ENCODE peak calls at places on chromosomes 3 and 15, in five cellular contexts. R is AG04450, S is neural progenitor cell, B is PC-9, Y is mammary epithelial cell. V is an unnamed sample.

GRCh38 chr3:22951910-22952309 is 251.2 kb upstream of the UBE2E2 start:
- DNase-seq in R (no peak), S (peak), B (no peak), Y (no peak), V (no peak)

GRCh38 chr3:156298938-156299337 is 178.6 kb downstream of the KCNAB1 start:
- DNase-seq in R (no peak), S (no peak), B (no peak), Y (no peak), V (no peak)

GRCh38 chr15:72155635-72156616 is 37.7 kb downstream of the SENP8 start:
- DNase-seq in R (peak), S (peak), B (peak), Y (peak), V (peak)

GRCh38 chr3:183098538-183099025 is 714 bp downstream of the MCCC1 start:
- DNase-seq in R (no peak), S (no peak), B (no peak), Y (peak), V (peak)

GRCh38 chr3:120773932-120774331 is 31.4 kb downstream of the GTF2E1 start:
- DNase-seq in R (no peak), S (no peak), B (no peak), Y (peak), V (no peak)

GRCh38 chr3:99962703-99963102 is 145.0 kb downstream of the CMSS1 start:
- DNase-seq in R (peak), S (no peak), B (no peak), Y (no peak), V (no peak)

GRCh38 chr3:71057526-71057894 is 526.0 kb downstream of the FOXP1 start:
- DNase-seq in R (no peak), S (no peak), B (peak), Y (peak), V (peak)

GRCh38 chr15:66071160-66071559 is 182.4 kb downstream of the MEGF11 start:
- DNase-seq in R (no peak), S (no peak), B (no peak), Y (no peak), V (no peak)

GRCh38 chr15:85889956-85890619 is 95.4 kb upstream of the KLHL25 start:
- DNase-seq in R (no peak), S (no peak), B (no peak), Y (no peak), V (no peak)

GRCh38 chr3:158771577-158771976 is 30.3 kb upstream of the MFSD1 start:
- DNase-seq in R (no peak), S (no peak), B (no peak), Y (no peak), V (peak)

GRCh38 chr3:116388867-116389385 is 56.4 kb downstream of the LSAMP start:
- DNase-seq in R (no peak), S (no peak), B (no peak), Y (no peak), V (no peak)

GRCh38 chr3:30299674-30300423 is 306.6 kb upstream of the TGFBR2 start:
- DNase-seq in R (peak), S (no peak), B (no peak), Y (peak), V (no peak)

GRCh38 chr15:83174891-83175290 is 32.7 kb downstream of the HDGFL3 start:
- DNase-seq in R (no peak), S (no peak), B (no peak), Y (no peak), V (no peak)

GRCh38 chr3:58683001-58683845 is 16.6 kb upstream of the FAM3D start:
- DNase-seq in R (no peak), S (no peak), B (no peak), Y (peak), V (peak)

GRCh38 chr15:90586948-90587347 is 57.2 kb downstream of the CRTC3 start:
- DNase-seq in R (no peak), S (no peak), B (no peak), Y (no peak), V (no peak)

GRCh38 chr15:63860161-63860954 is 26.6 kb upstream of the HERC1 start:
- DNase-seq in R (no peak), S (no peak), B (no peak), Y (no peak), V (no peak)

GRCh38 chr15:46039703-46040102 is 404.9 kb downstream of the SQOR start:
- DNase-seq in R (no peak), S (no peak), B (no peak), Y (no peak), V (no peak)

GRCh38 chr3:128050597-128050996 is 1.6 kb upstream of the SEC61A1 start:
- DNase-seq in R (no peak), S (no peak), B (no peak), Y (peak), V (no peak)

GRCh38 chr3:125443923-125444322 is 68.8 kb upstream of the ZNF148 start:
- DNase-seq in R (peak), S (no peak), B (no peak), Y (peak), V (no peak)

GRCh38 chr15:22831473-22831872 is 7.0 kb upstream of the NIPA2 start:
- DNase-seq in R (no peak), S (no peak), B (no peak), Y (no peak), V (no peak)

GRCh38 chr3:139267300-139268246 is 76.2 kb upstream of the MRPS22 start:
- DNase-seq in R (no peak), S (no peak), B (no peak), Y (no peak), V (no peak)

GRCh38 chr15:75775296-75776074 is 62.8 kb upstream of the CSPG4 start:
- DNase-seq in R (no peak), S (peak), B (no peak), Y (no peak), V (peak)

GRCh38 chr3:129486057-129487035 is 42.1 kb upstream of the RHO start:
- DNase-seq in R (peak), S (peak), B (no peak), Y (peak), V (no peak)

GRCh38 chr3:133112666-133113065 is 74.5 kb downstream of the TMEM108 start:
- DNase-seq in R (no peak), S (no peak), B (no peak), Y (no peak), V (no peak)

GRCh38 chr15:73908030-73908821 is 18.0 kb upstream of the LOXL1 start:
- DNase-seq in R (no peak), S (peak), B (peak), Y (peak), V (peak)

GRCh38 chr3:86865506-86865905 is 125.4 kb downstream of the VGLL3 start:
- DNase-seq in R (no peak), S (no peak), B (no peak), Y (no peak), V (no peak)

GRCh38 chr15:58189148-58189811 is 51.1 kb downstream of the AQP9 start:
- DNase-seq in R (no peak), S (no peak), B (no peak), Y (no peak), V (no peak)

GRCh38 chr3:122810706-122811105 is 15.8 kb downstream of the SLC49A4 start:
- DNase-seq in R (no peak), S (no peak), B (no peak), Y (no peak), V (no peak)

GRCh38 chr3:171563298-171563697 is 103.1 kb upstream of the TNIK start:
- DNase-seq in R (no peak), S (no peak), B (no peak), Y (no peak), V (peak)

GRCh38 chr3:196197524-196197923 is 13.7 kb downstream of the ZDHHC19 start:
- DNase-seq in R (no peak), S (no peak), B (no peak), Y (no peak), V (no peak)

GRCh38 chr3:196195664-196196255 is 15.4 kb downstream of the ZDHHC19 start:
- DNase-seq in R (no peak), S (no peak), B (no peak), Y (no peak), V (no peak)

GRCh38 chr3:196202516-196202970 is 8.7 kb downstream of the ZDHHC19 start:
- DNase-seq in R (no peak), S (no peak), B (no peak), Y (no peak), V (no peak)

GRCh38 chr3:196198081-196198675 is 13.0 kb downstream of the ZDHHC19 start:
- DNase-seq in R (no peak), S (no peak), B (no peak), Y (no peak), V (no peak)

GRCh38 chr3:196198771-196199753 is 12.1 kb downstream of the ZDHHC19 start:
- DNase-seq in R (no peak), S (no peak), B (no peak), Y (no peak), V (no peak)
- TF ChIP-seq CTCF in R (peak), S (peak), B (peak), Y (peak), V (no peak)

GRCh38 chr3:78668302-78668701 is 1099.5 kb downstream of the ROBO1 start:
- DNase-seq in R (no peak), S (no peak), B (no peak), Y (no peak), V (no peak)

GRCh38 chr3:78665776-78666457 is 1101.9 kb downstream of the ROBO1 start:
- DNase-seq in R (no peak), S (no peak), B (no peak), Y (no peak), V (no peak)

GRCh38 chr3:78666458-78666800 is 1101.4 kb downstream of the ROBO1 start:
- DNase-seq in R (no peak), S (no peak), B (no peak), Y (peak), V (no peak)

GRCh38 chr3:78670087-78670486 is 1097.7 kb downstream of the ROBO1 start:
- DNase-seq in R (no peak), S (no peak), B (no peak), Y (no peak), V (no peak)
- TF ChIP-seq CTCF in R (no peak), S (no peak), B (no peak), Y (no peak), V (no peak)

GRCh38 chr3:82329300-82329699 is 567.9 kb upstream of the GBE1 start:
- DNase-seq in R (no peak), S (no peak), B (no peak), Y (peak), V (no peak)
- TF ChIP-seq CTCF in R (no peak), S (peak), B (peak), Y (peak), V (no peak)

DNA sequence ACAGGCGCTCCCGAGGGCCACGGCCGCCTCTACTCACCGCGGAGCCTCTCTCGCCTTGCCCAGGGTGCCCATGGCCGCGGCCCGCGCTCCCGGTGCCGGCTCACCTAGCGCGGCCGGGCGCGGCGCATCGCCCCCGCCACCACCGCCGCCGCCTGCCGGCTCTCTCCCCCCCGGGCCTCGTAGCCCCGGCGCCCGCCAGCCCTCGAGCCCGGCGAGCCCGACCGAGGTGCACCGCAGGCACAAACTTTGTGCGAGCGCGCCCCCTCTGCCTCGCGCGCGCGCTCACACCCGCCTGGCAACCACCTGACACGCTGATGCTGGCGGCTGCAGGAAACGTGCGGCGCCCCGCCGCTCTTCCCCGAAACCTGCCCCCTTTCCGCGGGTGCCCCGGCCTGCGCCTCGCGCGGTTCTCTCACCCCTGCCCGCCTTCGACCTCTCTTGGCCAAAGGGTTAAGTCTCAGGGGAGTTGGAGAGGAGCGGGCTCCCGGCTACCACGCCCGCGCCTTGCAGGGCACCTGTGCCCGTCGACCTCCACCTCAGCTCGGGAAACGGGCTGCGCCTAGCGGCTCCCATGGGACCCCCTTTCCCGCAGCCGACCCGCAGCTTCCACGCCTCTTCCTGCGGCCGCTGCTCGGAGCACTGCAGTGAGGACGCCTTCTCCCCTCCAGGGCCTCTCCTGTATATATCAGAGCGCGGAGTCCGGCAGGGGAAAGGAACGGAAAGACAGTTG is at the start of gene RASGRP1:
- DNase-seq in R (no peak), S (peak), B (peak), Y (peak), V (peak)
- TF ChIP-seq CTCF in R (peak), S (peak), B (no peak), Y (no peak), V (no peak)

GRCh38 chr3:38738630-38739395 is 77.2 kb downstream of the SCN10A start:
- DNase-seq in R (no peak), S (peak), B (peak), Y (peak), V (peak)
- TF ChIP-seq CTCF in R (peak), S (peak), B (peak), Y (peak), V (peak)

DNA sequence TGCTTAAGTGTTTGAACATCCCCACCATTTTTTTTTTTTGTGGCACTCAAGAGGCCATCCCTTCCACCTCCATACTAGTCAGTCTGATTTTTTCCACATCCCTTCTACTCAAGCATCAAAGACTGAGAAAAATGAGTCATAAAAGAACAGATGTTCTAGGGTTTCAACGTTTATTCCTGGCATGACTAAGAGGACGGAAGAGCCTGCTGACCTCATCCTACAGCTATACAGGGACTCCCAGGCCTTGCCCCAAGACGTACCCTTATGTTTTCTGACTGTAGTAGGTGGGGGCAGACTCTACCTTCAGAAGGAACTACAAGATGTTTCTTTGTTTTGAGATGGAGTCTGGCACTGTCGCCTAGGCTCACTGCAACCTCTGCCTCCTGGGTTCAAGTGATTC is 3.3 kb upstream of the ITPKA start:
- DNase-seq in R (peak), S (no peak), B (no peak), Y (peak), V (no peak)
- TF ChIP-seq CTCF in R (no peak), S (no peak), B (no peak), Y (no peak), V (no peak)

DNA sequence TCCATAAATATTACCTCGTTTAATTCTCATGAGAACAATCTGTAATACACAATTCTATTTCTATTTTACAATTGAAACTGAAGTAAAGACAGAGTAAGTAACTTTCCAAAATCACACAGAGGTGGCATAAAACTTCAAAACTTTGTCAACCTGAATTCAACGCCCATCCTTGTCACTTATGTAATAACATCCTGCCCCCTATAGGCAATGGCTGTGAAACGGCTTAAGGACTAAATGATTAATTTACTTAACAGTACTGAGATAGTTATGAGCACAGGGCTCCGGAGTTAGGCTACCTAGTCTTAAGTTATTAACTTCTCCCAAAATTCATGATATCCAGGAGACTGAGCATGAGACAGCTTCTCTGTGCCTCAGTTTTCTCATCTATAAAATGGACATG is 293.1 kb upstream of the CHRM5 start:
- DNase-seq in R (no peak), S (peak), B (no peak), Y (peak), V (no peak)
- TF ChIP-seq CTCF in R (peak), S (peak), B (peak), Y (peak), V (no peak)

GRCh38 chr3:11260460-11260859 is 11.7 kb upstream of the ATG7 start:
- DNase-seq in R (no peak), S (no peak), B (no peak), Y (no peak), V (no peak)

GRCh38 chr3:11254876-11255275 is 17.3 kb upstream of the ATG7 start:
- DNase-seq in R (no peak), S (no peak), B (no peak), Y (peak), V (no peak)

GRCh38 chr3:11258958-11259357 is 13.2 kb upstream of the ATG7 start:
- DNase-seq in R (no peak), S (no peak), B (no peak), Y (no peak), V (no peak)
- TF ChIP-seq CTCF in R (no peak), S (no peak), B (no peak), Y (no peak), V (no peak)

GRCh38 chr15:49606594-49606993 is 14.0 kb downstream of the FAM227B start:
- DNase-seq in R (no peak), S (no peak), B (no peak), Y (no peak), V (no peak)
- TF ChIP-seq CTCF in R (peak), S (peak), B (no peak), Y (no peak), V (no peak)

GRCh38 chr15:37788330-37788729 is 146.1 kb upstream of the TMCO5A start:
- DNase-seq in R (no peak), S (no peak), B (no peak), Y (no peak), V (no peak)

GRCh38 chr15:37791693-37792092 is 142.7 kb upstream of the TMCO5A start:
- DNase-seq in R (no peak), S (no peak), B (no peak), Y (no peak), V (no peak)

GRCh38 chr15:37789881-37790280 is 144.6 kb upstream of the TMCO5A start:
- DNase-seq in R (peak), S (no peak), B (no peak), Y (peak), V (no peak)

GRCh38 chr15:37788767-37789391 is 145.6 kb upstream of the TMCO5A start:
- DNase-seq in R (no peak), S (no peak), B (no peak), Y (no peak), V (no peak)

DNA sequence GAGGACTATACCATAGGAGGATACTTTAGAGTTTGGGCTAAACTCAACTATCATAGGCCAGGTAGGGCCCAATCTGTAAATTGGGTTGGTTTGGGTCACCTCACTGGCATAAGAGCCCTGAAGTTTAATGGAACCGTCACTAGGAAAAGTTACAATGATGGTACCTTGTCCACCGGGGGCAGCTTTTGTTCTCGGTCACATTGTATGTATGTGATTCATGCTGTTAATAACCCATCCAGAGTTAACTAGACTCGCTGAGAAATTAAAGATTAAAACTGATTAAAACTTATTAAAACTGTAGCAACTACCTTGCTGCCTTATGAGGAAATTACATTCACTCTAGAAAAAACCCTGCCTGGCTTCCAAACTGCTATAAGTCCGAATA is 145.1 kb upstream of the TMCO5A start:
- DNase-seq in R (no peak), S (no peak), B (no peak), Y (no peak), V (no peak)
- TF ChIP-seq CTCF in R (no peak), S (no peak), B (no peak), Y (peak), V (no peak)

V was measured in Calu3.